ENCODE peak calls at places on chromosomes 7 and 10, in ten cellular contexts. One of them, this sample, is unnamed.

GRCh38 chr7:126972571-126972970 is 280.2 kb downstream of the GRM8 start:
- DNase-seq in stromal cell of bone marrow: no peak
- DNase-seq in IMR-90: no peak
- DNase-seq in activated CD4-positive, alpha-beta T cell treated with anti-CD3 and anti-CD28 coated beads, Interleukin-2, amount 50 U/mL, for 48 hours: no peak
- DNase-seq in stimulated activated CD4-positive, alpha-beta T cell treated with anti-CD3 and anti-CD28 coated beads, Interleukin-4, amount 100 ng/mL, for 4 hours: no peak
- DNase-seq in AG10803: no peak
- DNase-seq in thoracic aorta: no peak
- DNase-seq in naive thymus-derived CD8-positive, alpha-beta T cell: no peak
- DNase-seq in kidney: no peak
- DNase-seq in GM12865: no peak
- DNase-seq in this sample: no peak

GRCh38 chr7:50714851-50715250 is 67.8 kb downstream of the GRB10 start:
- DNase-seq in stimulated activated CD4-positive, alpha-beta T cell treated with anti-CD3 and anti-CD28 coated beads, Interleukin-4, amount 100 ng/mL, for 4 hours: no peak
- DNase-seq in stromal cell of bone marrow: no peak
- DNase-seq in AG10803: no peak
- DNase-seq in naive thymus-derived CD8-positive, alpha-beta T cell: no peak
- DNase-seq in IMR-90: no peak
- DNase-seq in activated CD4-positive, alpha-beta T cell treated with anti-CD3 and anti-CD28 coated beads, Interleukin-2, amount 50 U/mL, for 48 hours: no peak
- DNase-seq in kidney: no peak
- DNase-seq in GM12865: no peak
- DNase-seq in thoracic aorta: no peak
- DNase-seq in this sample: no peak

GRCh38 chr10:5551531-5552375 is 27.0 kb downstream of the CALML3 start:
- DNase-seq in kidney: peak
- DNase-seq in AG10803: no peak
- DNase-seq in GM12865: peak
- DNase-seq in naive thymus-derived CD8-positive, alpha-beta T cell: peak
- DNase-seq in thoracic aorta: no peak
- DNase-seq in IMR-90: peak
- DNase-seq in stimulated activated CD4-positive, alpha-beta T cell treated with anti-CD3 and anti-CD28 coated beads, Interleukin-4, amount 100 ng/mL, for 4 hours: peak
- DNase-seq in stromal cell of bone marrow: no peak
- DNase-seq in activated CD4-positive, alpha-beta T cell treated with anti-CD3 and anti-CD28 coated beads, Interleukin-2, amount 50 U/mL, for 48 hours: peak
- DNase-seq in this sample: peak

GRCh38 chr7:47622946-47623640 is 41.2 kb upstream of the TNS3 start:
- DNase-seq in naive thymus-derived CD8-positive, alpha-beta T cell: no peak
- DNase-seq in AG10803: peak
- DNase-seq in stimulated activated CD4-positive, alpha-beta T cell treated with anti-CD3 and anti-CD28 coated beads, Interleukin-4, amount 100 ng/mL, for 4 hours: no peak
- DNase-seq in IMR-90: peak
- DNase-seq in activated CD4-positive, alpha-beta T cell treated with anti-CD3 and anti-CD28 coated beads, Interleukin-2, amount 50 U/mL, for 48 hours: no peak
- DNase-seq in stromal cell of bone marrow: peak
- DNase-seq in thoracic aorta: no peak
- DNase-seq in GM12865: no peak
- DNase-seq in kidney: no peak
- DNase-seq in this sample: peak

GRCh38 chr10:95475827-95476481 is 85.2 kb downstream of the SORBS1 start:
- DNase-seq in thoracic aorta: no peak
- DNase-seq in stromal cell of bone marrow: no peak
- DNase-seq in GM12865: no peak
- DNase-seq in IMR-90: no peak
- DNase-seq in naive thymus-derived CD8-positive, alpha-beta T cell: no peak
- DNase-seq in stimulated activated CD4-positive, alpha-beta T cell treated with anti-CD3 and anti-CD28 coated beads, Interleukin-4, amount 100 ng/mL, for 4 hours: no peak
- DNase-seq in kidney: no peak
- DNase-seq in AG10803: no peak
- DNase-seq in activated CD4-positive, alpha-beta T cell treated with anti-CD3 and anti-CD28 coated beads, Interleukin-2, amount 50 U/mL, for 48 hours: no peak
- DNase-seq in this sample: no peak

GRCh38 chr10:104328916-104329710 is 9.2 kb downstream of the ITPRIP start:
- DNase-seq in kidney: peak
- DNase-seq in naive thymus-derived CD8-positive, alpha-beta T cell: peak
- DNase-seq in thoracic aorta: peak
- DNase-seq in activated CD4-positive, alpha-beta T cell treated with anti-CD3 and anti-CD28 coated beads, Interleukin-2, amount 50 U/mL, for 48 hours: peak
- DNase-seq in AG10803: peak
- DNase-seq in IMR-90: peak
- DNase-seq in GM12865: peak
- DNase-seq in stromal cell of bone marrow: peak
- DNase-seq in stimulated activated CD4-positive, alpha-beta T cell treated with anti-CD3 and anti-CD28 coated beads, Interleukin-4, amount 100 ng/mL, for 4 hours: peak
- DNase-seq in this sample: peak

GRCh38 chr10:58512470-58513188 is at the start of gene BICC1:
- DNase-seq in activated CD4-positive, alpha-beta T cell treated with anti-CD3 and anti-CD28 coated beads, Interleukin-2, amount 50 U/mL, for 48 hours: peak
- DNase-seq in stimulated activated CD4-positive, alpha-beta T cell treated with anti-CD3 and anti-CD28 coated beads, Interleukin-4, amount 100 ng/mL, for 4 hours: peak
- DNase-seq in AG10803: peak
- DNase-seq in IMR-90: peak
- DNase-seq in stromal cell of bone marrow: peak
- DNase-seq in kidney: peak
- DNase-seq in thoracic aorta: no peak
- DNase-seq in GM12865: no peak
- DNase-seq in naive thymus-derived CD8-positive, alpha-beta T cell: no peak
- DNase-seq in this sample: peak

GRCh38 chr10:68242051-68242450 is 10.1 kb upstream of the ATOH7 start:
- DNase-seq in AG10803: no peak
- DNase-seq in IMR-90: no peak
- DNase-seq in naive thymus-derived CD8-positive, alpha-beta T cell: no peak
- DNase-seq in activated CD4-positive, alpha-beta T cell treated with anti-CD3 and anti-CD28 coated beads, Interleukin-2, amount 50 U/mL, for 48 hours: no peak
- DNase-seq in kidney: no peak
- DNase-seq in GM12865: no peak
- DNase-seq in stromal cell of bone marrow: no peak
- DNase-seq in thoracic aorta: no peak
- DNase-seq in stimulated activated CD4-positive, alpha-beta T cell treated with anti-CD3 and anti-CD28 coated beads, Interleukin-4, amount 100 ng/mL, for 4 hours: no peak
- DNase-seq in this sample: peak

GRCh38 chr7:64181586-64181985 is 25.4 kb upstream of the ZNF735 start:
- DNase-seq in stromal cell of bone marrow: no peak
- DNase-seq in IMR-90: no peak
- DNase-seq in GM12865: no peak
- DNase-seq in kidney: no peak
- DNase-seq in stimulated activated CD4-positive, alpha-beta T cell treated with anti-CD3 and anti-CD28 coated beads, Interleukin-4, amount 100 ng/mL, for 4 hours: no peak
- DNase-seq in thoracic aorta: no peak
- DNase-seq in naive thymus-derived CD8-positive, alpha-beta T cell: no peak
- DNase-seq in AG10803: no peak
- DNase-seq in activated CD4-positive, alpha-beta T cell treated with anti-CD3 and anti-CD28 coated beads, Interleukin-2, amount 50 U/mL, for 48 hours: no peak
- DNase-seq in this sample: no peak

GRCh38 chr10:100939763-100940344 is 27.1 kb downstream of the SLF2 start:
- DNase-seq in GM12865: no peak
- DNase-seq in thoracic aorta: no peak
- DNase-seq in AG10803: peak
- DNase-seq in stromal cell of bone marrow: no peak
- DNase-seq in kidney: no peak
- DNase-seq in activated CD4-positive, alpha-beta T cell treated with anti-CD3 and anti-CD28 coated beads, Interleukin-2, amount 50 U/mL, for 48 hours: no peak
- DNase-seq in IMR-90: peak
- DNase-seq in stimulated activated CD4-positive, alpha-beta T cell treated with anti-CD3 and anti-CD28 coated beads, Interleukin-4, amount 100 ng/mL, for 4 hours: no peak
- DNase-seq in naive thymus-derived CD8-positive, alpha-beta T cell: no peak
- DNase-seq in this sample: no peak

GRCh38 chr10:31819393-31819820 is 109.2 kb downstream of the ARHGAP12 start:
- DNase-seq in GM12865: no peak
- DNase-seq in kidney: no peak
- DNase-seq in thoracic aorta: peak
- DNase-seq in naive thymus-derived CD8-positive, alpha-beta T cell: no peak
- DNase-seq in stimulated activated CD4-positive, alpha-beta T cell treated with anti-CD3 and anti-CD28 coated beads, Interleukin-4, amount 100 ng/mL, for 4 hours: no peak
- DNase-seq in activated CD4-positive, alpha-beta T cell treated with anti-CD3 and anti-CD28 coated beads, Interleukin-2, amount 50 U/mL, for 48 hours: no peak
- DNase-seq in IMR-90: no peak
- DNase-seq in stromal cell of bone marrow: peak
- DNase-seq in AG10803: peak
- DNase-seq in this sample: no peak

GRCh38 chr10:79226391-79227245 is 120.7 kb upstream of the PPIF start:
- DNase-seq in GM12865: no peak
- DNase-seq in activated CD4-positive, alpha-beta T cell treated with anti-CD3 and anti-CD28 coated beads, Interleukin-2, amount 50 U/mL, for 48 hours: no peak
- DNase-seq in naive thymus-derived CD8-positive, alpha-beta T cell: no peak
- DNase-seq in stromal cell of bone marrow: no peak
- DNase-seq in kidney: peak
- DNase-seq in thoracic aorta: no peak
- DNase-seq in AG10803: no peak
- DNase-seq in stimulated activated CD4-positive, alpha-beta T cell treated with anti-CD3 and anti-CD28 coated beads, Interleukin-4, amount 100 ng/mL, for 4 hours: no peak
- DNase-seq in IMR-90: no peak
- DNase-seq in this sample: no peak